ENCODE peak calls at places on chromosomes 2 and 18, in seven cellular contexts. B, G, U, D, S, H and P are unnamed samples.

GRCh38 chr2:112181571-112182290 is 43.5 kb downstream of the FBLN7 start:
- DNase-seq in B (no peak), G (peak; percentile 17), U (no peak), D (peak; percentile 60), S (no peak), H (no peak), P (no peak)

GRCh38 chr2:95728878-95729511 is 137.2 kb downstream of the TRIM43 start:
- DNase-seq in B (no peak), G (peak; percentile 81), U (no peak), D (no peak), S (peak; percentile 67), H (peak; percentile 66), P (peak; percentile 41)

GRCh38 chr2:149613712-149614111 is 26.1 kb upstream of the MMADHC start:
- DNase-seq in B (no peak), G (no peak), U (no peak), D (no peak), S (peak; percentile 35), H (no peak), P (no peak)

GRCh38 chr2:61493523-61493942 is 22.6 kb upstream of the USP34 start:
- DNase-seq in B (no peak), G (no peak), U (no peak), D (no peak), S (peak; percentile 59), H (no peak), P (no peak)

GRCh38 chr2:8652774-8653426 is 29.0 kb upstream of the ID2 start:
- DNase-seq in B (no peak), G (no peak), U (no peak), D (no peak), S (no peak), H (no peak), P (no peak)

GRCh38 chr18:72458256-72458655 is 85.9 kb downstream of the CBLN2 start:
- DNase-seq in B (no peak), G (no peak), U (no peak), D (no peak), S (peak; percentile 70), H (no peak), P (no peak)

GRCh38 chr18:33470229-33470628 is 29.7 kb upstream of the CCDC178 start:
- DNase-seq in B (no peak), G (no peak), U (no peak), D (no peak), S (peak; percentile 89), H (no peak), P (no peak)

GRCh38 chr18:26741041-26741440 is 124.5 kb downstream of the AQP4 start:
- DNase-seq in B (no peak), G (no peak), U (no peak), D (no peak), S (no peak), H (no peak), P (no peak)

GRCh38 chr2:229273384-229274338 is 2.6 kb upstream of the PID1 start:
- DNase-seq in B (no peak), G (peak; percentile 30), U (peak; percentile 83), D (no peak), S (peak; percentile 74), H (peak; percentile 92), P (peak; percentile 25)

GRCh38 chr2:23614701-23615100 is 229.7 kb downstream of the KLHL29 start:
- DNase-seq in B (no peak), G (no peak), U (peak; percentile 18), D (no peak), S (no peak), H (no peak), P (no peak)

GRCh38 chr2:218861645-218862318 is 2.2 kb downstream of the WNT6 start:
- DNase-seq in B (no peak), G (no peak), U (no peak), D (no peak), S (no peak), H (no peak), P (no peak)

GRCh38 chr18:77052656-77053309 is 79.8 kb downstream of the MBP start:
- DNase-seq in B (no peak), G (no peak), U (no peak), D (no peak), S (no peak), H (no peak), P (no peak)

GRCh38 chr2:223635080-223635479 is 32.9 kb upstream of the SCG2 start:
- DNase-seq in B (no peak), G (no peak), U (no peak), D (no peak), S (no peak), H (no peak), P (no peak)

DNA sequence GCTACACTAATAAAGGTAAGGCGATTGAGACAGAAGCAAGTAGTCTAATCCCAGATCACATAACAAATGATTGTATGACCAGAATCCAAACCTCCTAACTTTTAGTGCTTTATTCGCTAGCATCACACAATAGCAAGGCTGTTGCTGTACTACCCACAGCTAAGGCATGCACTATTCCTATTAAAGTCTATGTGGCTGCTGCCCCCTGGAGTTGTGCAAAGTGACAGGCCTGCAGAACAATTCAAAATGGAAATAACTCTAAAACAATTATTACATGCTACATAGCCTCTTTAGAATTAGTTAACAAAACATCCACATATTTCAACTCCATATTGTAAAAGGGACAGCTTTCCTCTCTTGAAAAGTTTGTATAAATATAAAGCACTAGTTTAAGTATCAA is 6.0 kb downstream of the ERBB4 start:
- DNase-seq in B (no peak), G (no peak), U (no peak), D (no peak), S (no peak), H (no peak), P (no peak)
- TF ChIP-seq CTCF in B (no peak), G (no peak), U (peak; percentile 51), D (no peak), S (no peak), H (no peak), P (peak; percentile 13)

GRCh38 chr2:55080204-55080738 is 30.0 kb upstream of the RTN4 start:
- DNase-seq in B (no peak), G (no peak), U (no peak), D (no peak), S (no peak), H (no peak), P (no peak)
- TF ChIP-seq CTCF in B (no peak), G (no peak), U (no peak), D (no peak), S (no peak), H (no peak), P (no peak)

GRCh38 chr2:73290049-73290839 is 3.1 kb downstream of the EGR4 start:
- DNase-seq in B (no peak), G (no peak), U (peak; percentile 72), D (peak; percentile 43), S (peak; percentile 27), H (peak; percentile 30), P (peak; percentile 46)
- TF ChIP-seq CTCF in B (no peak), G (no peak), U (peak; percentile 77), D (peak; percentile 62), S (peak; percentile 52), H (peak; percentile 40), P (peak; percentile 81)

DNA sequence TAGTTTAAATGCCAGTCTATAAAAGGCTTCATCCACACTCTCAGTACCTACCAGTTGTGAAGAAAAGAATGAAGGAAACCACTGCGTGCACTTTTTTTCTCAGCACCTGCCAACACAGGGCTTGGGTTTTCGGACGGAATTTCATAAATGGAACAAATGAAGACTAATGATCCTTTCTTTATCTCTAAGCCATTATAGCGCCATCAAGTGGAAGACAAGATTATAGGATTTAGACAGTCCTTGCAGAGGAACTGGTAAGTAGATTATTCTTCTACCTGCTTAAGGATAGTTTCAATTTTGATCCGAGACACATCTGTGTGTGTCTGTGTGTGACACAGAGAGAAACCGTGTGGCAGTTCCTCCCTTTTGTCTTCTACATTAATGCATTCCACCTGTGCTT is 245.6 kb downstream of the NRXN1 start:
- DNase-seq in B (no peak), G (no peak), U (peak; percentile 59), D (no peak), S (no peak), H (no peak), P (peak; percentile 29)
- TF ChIP-seq CTCF in B (no peak), G (no peak), U (peak; percentile 68), D (no peak), S (no peak), H (no peak), P (peak; percentile 67)

GRCh38 chr2:227030789-227031188 is 133.2 kb downstream of the COL4A4 start:
- DNase-seq in B (no peak), G (no peak), U (no peak), D (no peak), S (no peak), H (no peak), P (no peak)

GRCh38 chr2:227031379-227031778 is 132.6 kb downstream of the COL4A4 start:
- DNase-seq in B (no peak), G (no peak), U (no peak), D (no peak), S (no peak), H (no peak), P (no peak)

GRCh38 chr2:227035678-227036077 is 128.3 kb downstream of the COL4A4 start:
- DNase-seq in B (no peak), G (no peak), U (no peak), D (no peak), S (peak; percentile 25), H (no peak), P (no peak)

GRCh38 chr2:227036527-227036926 is 127.5 kb downstream of the COL4A4 start:
- DNase-seq in B (no peak), G (no peak), U (no peak), D (no peak), S (no peak), H (no peak), P (no peak)

GRCh38 chr2:227033471-227034148 is 130.4 kb downstream of the COL4A4 start:
- DNase-seq in B (no peak), G (peak; percentile 13), U (peak; percentile 76), D (no peak), S (peak; percentile 12), H (peak; percentile 70), P (peak; percentile 25)
- TF ChIP-seq CTCF in B (no peak), G (no peak), U (peak; percentile 91), D (peak; percentile 32), S (peak; percentile 52), H (peak; percentile 61), P (peak; percentile 56)

DNA sequence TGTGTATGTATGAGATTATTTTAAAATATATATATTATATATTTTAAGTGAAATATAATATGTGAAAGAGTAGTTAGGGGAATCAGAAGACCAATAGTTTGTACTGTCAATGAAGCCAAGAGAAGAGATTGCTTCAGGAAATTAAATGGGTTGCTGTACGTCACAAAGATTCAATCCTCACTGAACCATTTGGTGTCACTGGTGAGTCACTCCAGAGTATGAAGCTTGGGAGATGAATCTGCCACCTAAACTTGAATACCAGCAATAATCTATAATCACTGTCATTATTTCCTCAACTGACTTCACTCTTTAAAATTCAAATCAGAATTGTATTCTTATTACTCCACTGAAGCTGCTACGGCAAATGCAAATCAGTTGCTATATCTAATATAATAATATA is 41.9 kb upstream of the SCN9A start:
- DNase-seq in B (no peak), G (no peak), U (peak; percentile 21), D (no peak), S (peak; percentile 53), H (no peak), P (no peak)
- TF ChIP-seq CTCF in B (no peak), G (no peak), U (peak; percentile 39), D (no peak), S (no peak), H (no peak), P (peak; percentile 11)